ENCODE peak calls at places on chromosomes 2 and 18, in six cellular contexts. I, G, P, H, E and Q are unnamed samples.

GRCh38 chr2:237465515-237466227 is 21.4 kb upstream of the MLPH start:
- DNase-seq in I (no peak), H (peak; percentile 85), P (no peak), E (no peak), G (no peak), Q (no peak)

GRCh38 chr18:58258707-58259342 is 214.8 kb downstream of the NEDD4L start:
- DNase-seq in G (no peak), I (no peak), E (no peak), P (no peak), H (no peak), Q (peak; percentile 53)

GRCh38 chr2:197677483-197677882 is 2.1 kb upstream of the RFTN2 start:
- DNase-seq in I (no peak), P (no peak), G (no peak), E (no peak), H (no peak), Q (no peak)

GRCh38 chr2:237617305-237617982 is 9.9 kb upstream of the LRRFIP1 start:
- DNase-seq in E (no peak), I (no peak), H (no peak), G (no peak), P (no peak), Q (no peak)

GRCh38 chr2:16665746-16666452 is at the start of gene CYRIA:
- DNase-seq in H (peak; percentile 36), E (peak; percentile 45), I (no peak), P (peak; percentile 62), G (peak; percentile 82), Q (peak; percentile 73)

GRCh38 chr2:70959271-70959761 is 19.1 kb upstream of the ANKRD53 start:
- DNase-seq in I (no peak), P (no peak), H (no peak), G (no peak), E (no peak), Q (peak; percentile 5)

GRCh38 chr2:239734436-239735005 is 290.6 kb downstream of the NDUFA10 start:
- DNase-seq in P (no peak), I (peak; percentile 67), E (no peak), G (no peak), H (no peak), Q (no peak)

GRCh38 chr2:88538362-88538917 is 85.9 kb upstream of the FOXI3 start:
- DNase-seq in G (no peak), I (no peak), P (no peak), H (peak; percentile 5), E (no peak), Q (no peak)

GRCh38 chr2:196155597-196155996 is 15.8 kb downstream of the STK17B start:
- DNase-seq in H (no peak), G (no peak), E (no peak), I (no peak), P (no peak), Q (no peak)

GRCh38 chr2:50143822-50144575 is 887.9 kb downstream of the NRXN1 start:
- DNase-seq in E (no peak), I (no peak), P (no peak), G (no peak), H (peak; percentile 41), Q (no peak)

GRCh38 chr2:39484620-39485495 is 47.8 kb upstream of the MAP4K3 start:
- DNase-seq in G (no peak), I (no peak), E (no peak), H (no peak), P (no peak), Q (no peak)

GRCh38 chr2:44778221-44778654 is 163.3 kb upstream of the SIX3 start:
- DNase-seq in H (no peak), I (no peak), E (no peak), G (no peak), P (no peak), Q (no peak)

GRCh38 chr2:165868211-165868610 is 74.2 kb upstream of the GALNT3 start:
- DNase-seq in P (no peak), E (no peak), I (no peak), G (no peak), H (no peak), Q (no peak)

GRCh38 chr2:206083602-206084467 is 2.1 kb downstream of the INO80D start:
- DNase-seq in G (peak; percentile 69), I (no peak), P (no peak), H (peak; percentile 16), E (no peak), Q (peak; percentile 34)

GRCh38 chr2:37671013-37671815 is at the start of gene CDC42EP3:
- DNase-seq in I (no peak), G (peak; percentile 88), H (peak; percentile 74), P (peak; percentile 56), E (no peak), Q (peak; percentile 80)

GRCh38 chr18:12463191-12463590 is 55.5 kb downstream of the PRELID3A start:
- DNase-seq in I (no peak), G (no peak), H (no peak), P (no peak), E (no peak), Q (no peak)

GRCh38 chr18:60649107-60649506 is 276.5 kb upstream of the MC4R start:
- DNase-seq in G (no peak), E (no peak), P (no peak), I (no peak), H (no peak), Q (no peak)

GRCh38 chr18:34023471-34023870 is 201.2 kb downstream of the NOL4 start:
- DNase-seq in P (no peak), H (peak; percentile 39), E (no peak), G (no peak), I (no peak), Q (no peak)

GRCh38 chr2:102331311-102331980 is 20.1 kb downstream of the IL1RL1 start:
- DNase-seq in P (no peak), G (no peak), E (no peak), H (no peak), I (no peak), Q (no peak)

GRCh38 chr2:185644828-185645227 is 93.8 kb upstream of the FSIP2 start:
- DNase-seq in I (no peak), E (no peak), P (no peak), G (no peak), H (no peak), Q (no peak)

GRCh38 chr2:8392098-8392844 is 289.6 kb upstream of the ID2 start:
- DNase-seq in I (no peak), H (no peak), G (no peak), P (no peak), E (no peak), Q (no peak)

GRCh38 chr2:231661422-231662027 is 46.8 kb upstream of the PTMA start:
- DNase-seq in P (no peak), E (no peak), G (no peak), I (no peak), H (no peak), Q (no peak)

GRCh38 chr2:135909976-135910375 is 33.7 kb upstream of the MCM6 start:
- DNase-seq in P (no peak), I (no peak), E (no peak), G (no peak), H (no peak), Q (no peak)

GRCh38 chr2:64338910-64339500 is 115.0 kb upstream of the LGALSL start:
- DNase-seq in G (peak; percentile 19), E (no peak), P (no peak), H (peak; percentile 40), I (no peak), Q (no peak)

GRCh38 chr2:230408244-230408842 is 7.7 kb upstream of the SP100 start:
- DNase-seq in E (no peak), I (no peak), G (no peak), H (no peak), P (peak; percentile 37), Q (no peak)

GRCh38 chr2:158693476-158693875 is 101.6 kb upstream of the DAPL1 start:
- DNase-seq in I (no peak), P (no peak), E (no peak), H (no peak), G (no peak), Q (no peak)
- TF ChIP-seq CTCF in I (no peak), P (no peak), E (no peak), H (no peak), G (no peak), Q (no peak)

DNA sequence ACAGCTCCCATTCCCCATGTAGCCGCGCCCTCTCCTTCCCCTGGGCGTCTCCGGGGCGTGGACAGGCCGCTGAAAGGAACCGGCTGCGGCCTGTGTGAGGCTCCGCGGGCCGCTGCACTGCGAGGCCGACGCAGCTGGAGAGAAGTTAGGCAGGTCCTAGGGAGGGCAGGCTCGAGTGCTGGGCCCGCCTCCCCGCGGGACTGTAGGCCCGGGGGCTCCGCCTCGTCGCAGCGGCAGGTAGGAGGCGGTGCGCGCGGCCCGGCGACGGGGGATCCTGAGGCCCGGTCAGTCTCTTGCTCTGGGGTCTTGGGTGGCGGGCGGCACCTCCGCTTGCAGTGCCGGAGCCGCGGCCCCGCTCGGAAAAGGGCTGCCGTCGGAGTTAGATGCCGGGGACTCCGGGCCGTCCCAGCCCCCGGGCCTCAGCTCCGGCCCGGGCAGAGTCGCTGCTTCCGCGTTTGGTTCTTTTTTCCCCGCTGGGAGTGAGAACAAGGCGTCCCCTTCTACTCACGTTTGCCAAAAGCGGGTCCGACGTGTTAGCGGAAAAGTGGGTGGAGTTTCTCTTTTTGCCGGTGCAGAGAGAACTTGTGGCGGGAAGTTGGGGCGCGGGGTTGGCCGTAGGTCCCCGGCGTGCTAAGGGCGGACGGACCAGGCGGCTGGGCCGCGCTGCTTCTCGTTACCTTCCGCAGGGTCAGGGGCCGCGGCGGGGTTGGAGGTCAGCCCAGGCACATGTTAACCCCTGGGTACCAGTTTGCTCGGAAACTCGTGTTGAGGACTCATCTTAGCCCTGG is at the start of gene VRK2:
- DNase-seq in I (peak; percentile 97), E (peak; percentile 35), G (peak; percentile 95), H (peak; percentile 97), P (peak; percentile 81), Q (peak; percentile 92)
- TF ChIP-seq CTCF in I (peak; percentile 45), E (no peak), G (peak; percentile 10), H (no peak), P (no peak), Q (no peak)

DNA sequence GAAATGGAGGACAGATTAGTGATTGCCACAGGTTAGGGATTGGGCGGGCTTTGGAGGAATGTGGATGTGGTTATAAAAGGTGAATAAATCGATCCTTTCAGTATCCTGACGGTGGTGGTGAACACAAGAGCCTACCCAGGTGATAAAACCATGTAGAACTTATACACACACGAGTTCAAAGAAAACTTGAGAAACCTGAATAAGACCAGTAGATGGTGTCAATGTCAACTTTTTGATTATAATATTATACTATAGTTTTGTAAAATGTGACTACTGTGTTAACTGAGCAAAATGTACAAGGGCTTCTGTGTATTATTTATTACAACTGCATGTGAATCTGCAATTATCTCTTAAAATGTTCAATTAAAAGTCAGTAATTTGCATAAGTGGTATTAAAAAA is 136.3 kb downstream of the ERBB4 start:
- DNase-seq in I (no peak), G (no peak), E (no peak), H (no peak), P (no peak), Q (no peak)
- TF ChIP-seq CTCF in I (peak; percentile 64), G (no peak), E (no peak), H (no peak), P (no peak), Q (no peak)

DNA sequence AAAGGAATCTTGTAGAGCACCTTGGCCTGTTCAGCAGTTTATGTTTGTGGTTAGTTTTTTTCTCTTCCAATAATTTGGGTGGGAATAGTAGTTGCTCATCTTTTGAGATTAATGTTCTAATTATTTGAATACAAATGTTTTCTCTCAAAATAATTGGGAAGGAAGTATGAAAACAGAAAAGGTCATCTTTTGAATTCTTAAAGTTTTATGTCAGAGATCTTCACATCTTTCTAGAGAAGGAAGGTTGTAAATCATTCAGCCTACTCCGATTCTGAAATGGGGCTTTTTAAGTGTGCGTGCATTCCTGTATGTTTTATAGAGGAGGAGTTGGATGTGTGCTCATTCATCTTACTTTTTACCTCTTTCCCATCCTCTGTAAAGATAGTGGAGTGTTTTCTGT is 29.0 kb downstream of the GRHL1 start:
- DNase-seq in E (no peak), G (no peak), H (no peak), I (no peak), P (no peak), Q (no peak)
- TF ChIP-seq CTCF in E (no peak), G (no peak), H (no peak), I (no peak), P (no peak), Q (no peak)